ENCODE peak calls at places on chromosomes 4 and X, in five cellular contexts. One of them, this sample, is unnamed.

GRCh38 chrX:13764284-13764683 is 29.7 kb downstream of the OFD1 start:
- DNase-seq in iris pigment epithelial cell: no peak
- DNase-seq in dorsolateral prefrontal cortex: no peak
- DNase-seq in HCT116: no peak
- DNase-seq in GM23248: no peak
- DNase-seq in this sample: peak

GRCh38 chr4:3668825-3669552 is 97.2 kb upstream of the ADRA2C start:
- DNase-seq in iris pigment epithelial cell: no peak
- DNase-seq in dorsolateral prefrontal cortex: no peak
- DNase-seq in HCT116: no peak
- DNase-seq in GM23248: no peak
- DNase-seq in this sample: no peak

GRCh38 chr4:46844325-46844917 is 64.6 kb downstream of the COX7B2 start:
- DNase-seq in iris pigment epithelial cell: peak
- DNase-seq in dorsolateral prefrontal cortex: peak
- DNase-seq in HCT116: peak
- DNase-seq in GM23248: peak
- DNase-seq in this sample: no peak

GRCh38 chrX:39609941-39610340 is 487.8 kb downstream of the BCOR start:
- DNase-seq in iris pigment epithelial cell: no peak
- DNase-seq in dorsolateral prefrontal cortex: no peak
- DNase-seq in HCT116: no peak
- DNase-seq in GM23248: peak
- DNase-seq in this sample: no peak

GRCh38 chrX:10726647-10727046 is 106.3 kb upstream of the MID1 start:
- DNase-seq in iris pigment epithelial cell: peak
- DNase-seq in dorsolateral prefrontal cortex: no peak
- DNase-seq in HCT116: no peak
- DNase-seq in GM23248: peak
- DNase-seq in this sample: no peak

GRCh38 chr4:6416518-6417286 is 55.7 kb downstream of the PPP2R2C start:
- DNase-seq in iris pigment epithelial cell: no peak
- DNase-seq in dorsolateral prefrontal cortex: peak
- DNase-seq in HCT116: no peak
- DNase-seq in GM23248: no peak
- DNase-seq in this sample: no peak

GRCh38 chrX:41022579-41022978 is 62.7 kb upstream of the USP9X start:
- DNase-seq in iris pigment epithelial cell: peak
- DNase-seq in dorsolateral prefrontal cortex: no peak
- DNase-seq in HCT116: peak
- DNase-seq in GM23248: peak
- DNase-seq in this sample: no peak

GRCh38 chr4:179097741-179098140 is 1655.5 kb upstream of the AGA start:
- DNase-seq in iris pigment epithelial cell: peak
- DNase-seq in dorsolateral prefrontal cortex: no peak
- DNase-seq in HCT116: no peak
- DNase-seq in GM23248: peak
- DNase-seq in this sample: no peak

GRCh38 chr4:74821541-74821940 is 27.2 kb upstream of the BTC start:
- DNase-seq in iris pigment epithelial cell: no peak
- DNase-seq in dorsolateral prefrontal cortex: no peak
- DNase-seq in HCT116: no peak
- DNase-seq in GM23248: no peak
- DNase-seq in this sample: no peak

GRCh38 chr4:174496631-174497442 is 25.5 kb downstream of the HPGD start:
- DNase-seq in iris pigment epithelial cell: no peak
- DNase-seq in dorsolateral prefrontal cortex: no peak
- DNase-seq in HCT116: no peak
- DNase-seq in GM23248: no peak
- DNase-seq in this sample: no peak

GRCh38 chr4:4387531-4388311 is 819 bp downstream of the NSG1 start:
- DNase-seq in iris pigment epithelial cell: no peak
- DNase-seq in dorsolateral prefrontal cortex: peak
- DNase-seq in HCT116: no peak
- DNase-seq in GM23248: peak
- DNase-seq in this sample: no peak

GRCh38 chr4:152935138-152935537 is 985 bp upstream of the FHDC1 start:
- DNase-seq in iris pigment epithelial cell: no peak
- DNase-seq in dorsolateral prefrontal cortex: no peak
- DNase-seq in HCT116: peak
- DNase-seq in GM23248: no peak
- DNase-seq in this sample: no peak

GRCh38 chr4:165010487-165010886 is 21.3 kb upstream of the TRIM60 start:
- DNase-seq in iris pigment epithelial cell: no peak
- DNase-seq in dorsolateral prefrontal cortex: no peak
- DNase-seq in HCT116: no peak
- DNase-seq in GM23248: no peak
- DNase-seq in this sample: no peak

GRCh38 chrX:2464677-2465166 is 36.1 kb downstream of the DHRSX start:
- DNase-seq in iris pigment epithelial cell: no peak
- DNase-seq in dorsolateral prefrontal cortex: no peak
- DNase-seq in HCT116: peak
- DNase-seq in GM23248: no peak
- DNase-seq in this sample: no peak

GRCh38 chrX:55107911-55108310 is 19.1 kb downstream of the PAGE2 start:
- DNase-seq in iris pigment epithelial cell: no peak
- DNase-seq in dorsolateral prefrontal cortex: no peak
- DNase-seq in HCT116: no peak
- DNase-seq in GM23248: no peak
- DNase-seq in this sample: no peak

GRCh38 chrX:13938053-13938765 is 91.5 kb downstream of the GEMIN8 start:
- DNase-seq in iris pigment epithelial cell: no peak
- DNase-seq in dorsolateral prefrontal cortex: no peak
- DNase-seq in HCT116: no peak
- DNase-seq in GM23248: peak
- DNase-seq in this sample: no peak

GRCh38 chrX:22526339-22526738 is 253.6 kb downstream of the CBLL2 start:
- DNase-seq in iris pigment epithelial cell: peak
- DNase-seq in dorsolateral prefrontal cortex: no peak
- DNase-seq in HCT116: peak
- DNase-seq in GM23248: peak
- DNase-seq in this sample: no peak

GRCh38 chrX:48573690-48574269 is 504 bp upstream of the RBM3 start:
- DNase-seq in iris pigment epithelial cell: no peak
- DNase-seq in dorsolateral prefrontal cortex: peak
- DNase-seq in HCT116: no peak
- DNase-seq in GM23248: no peak
- DNase-seq in this sample: peak

GRCh38 chrX:139126493-139126892 is 404.0 kb upstream of the F9 start:
- DNase-seq in iris pigment epithelial cell: peak
- DNase-seq in dorsolateral prefrontal cortex: no peak
- DNase-seq in HCT116: no peak
- DNase-seq in GM23248: peak
- DNase-seq in this sample: no peak

GRCh38 chr4:85824166-85824945 is 349.4 kb downstream of the ARHGAP24 start:
- DNase-seq in iris pigment epithelial cell: no peak
- DNase-seq in dorsolateral prefrontal cortex: no peak
- DNase-seq in HCT116: no peak
- DNase-seq in GM23248: peak
- DNase-seq in this sample: no peak

GRCh38 chr4:107276052-107276451 is 239.9 kb upstream of the DKK2 start:
- DNase-seq in iris pigment epithelial cell: peak
- DNase-seq in dorsolateral prefrontal cortex: no peak
- DNase-seq in HCT116: no peak
- DNase-seq in GM23248: no peak
- DNase-seq in this sample: no peak

GRCh38 chr4:62806786-62807185 is 1602.5 kb downstream of the TECRL start:
- DNase-seq in iris pigment epithelial cell: no peak
- DNase-seq in dorsolateral prefrontal cortex: no peak
- DNase-seq in HCT116: no peak
- DNase-seq in GM23248: no peak
- DNase-seq in this sample: no peak